ENCODE peak calls at places on chromosomes 13 and 19, in four cellular contexts. Q is keratinocyte, S is SK-N-SH, R is neural progenitor cell. F is an unnamed sample. For H3K4me1, the result is how much of the 10 kb centered on the place peaks cover.

GRCh38 chr19:16260794-16261161 is 63.1 kb downstream of the AP1M1 start:
- DNase-seq in Q (no peak), S (no peak), R (no peak), F (no peak)

GRCh38 chr13:47999973-48000372 is 1.1 kb downstream of the SUCLA2 start:
- DNase-seq in Q (no peak), R (no peak), S (no peak), F (no peak)

GRCh38 chr13:114111577-114111976 is 20.8 kb downstream of the RASA3 start:
- DNase-seq in R (no peak), S (no peak), Q (no peak), F (no peak)

GRCh38 chr13:106349080-106349841 is 186.2 kb downstream of the EFNB2 start:
- DNase-seq in Q (peak), S (peak), R (peak), F (no peak)

GRCh38 chr13:23754506-23754905 is 134.7 kb downstream of the MIPEP start:
- DNase-seq in Q (no peak), S (no peak), R (no peak), F (no peak)

GRCh38 chr19:31351212-31352193 is 2.3 kb upstream of the TSHZ3 start:
- DNase-seq in Q (no peak), S (peak), R (peak), F (no peak)

GRCh38 chr13:63351081-63351480 is 1935.4 kb upstream of the PCDH20 start:
- DNase-seq in S (no peak), R (no peak), Q (no peak), F (no peak)

GRCh38 chr19:43707158-43707712 is 8.6 kb upstream of the IRGC start:
- DNase-seq in S (no peak), R (no peak), Q (no peak), F (no peak)

GRCh38 chr19:4083677-4084546 is 17.2 kb upstream of the ZBTB7A start:
- DNase-seq in Q (no peak), R (no peak), S (no peak), F (no peak)

GRCh38 chr13:113794764-113795173 is 35.7 kb downstream of the TMEM255B start:
- DNase-seq in S (no peak), R (no peak), Q (no peak), F (no peak)

GRCh38 chr19:33245948-33246728 is 20.5 kb upstream of the SLC7A10 start:
- DNase-seq in S (peak), R (no peak), Q (no peak), F (peak)

GRCh38 chr13:92649140-92649813 is 577.3 kb upstream of the GPC6 start:
- DNase-seq in R (no peak), S (no peak), Q (no peak), F (no peak)

GRCh38 chr13:28542804-28543203 is 47.9 kb upstream of the FLT1 start:
- DNase-seq in R (no peak), S (no peak), Q (no peak), F (no peak)

GRCh38 chr13:60974296-60974695 is 441.4 kb downstream of the PCDH20 start:
- DNase-seq in R (peak), S (no peak), Q (no peak), F (no peak)

GRCh38 chr13:109235901-109236300 is 550.5 kb downstream of the IRS2 start:
- DNase-seq in R (no peak), S (no peak), Q (peak), F (no peak)

GRCh38 chr19:10420444-10421239 is at the start of gene PDE4A:
- DNase-seq in R (peak), S (peak), Q (no peak), F (peak)

GRCh38 chr19:10692673-10693264 is 8.5 kb upstream of the QTRT1 start:
- DNase-seq in R (no peak), Q (no peak), S (no peak), F (no peak)

GRCh38 chr13:108525867-108526266 is 103.5 kb upstream of the MYO16 start:
- DNase-seq in S (no peak), R (no peak), Q (no peak), F (no peak)

GRCh38 chr13:20714563-20715339 is 11.3 kb downstream of the IL17D start:
- DNase-seq in Q (no peak), R (no peak), S (no peak), F (no peak)

GRCh38 chr13:75705395-75705794 is 69.3 kb downstream of the LMO7 start:
- DNase-seq in R (no peak), Q (peak), S (no peak), F (no peak)

GRCh38 chr13:99314640-99315176 is 7.5 kb upstream of the GPR183 start:
- DNase-seq in R (no peak), S (no peak), Q (no peak), F (no peak)

GRCh38 chr19:47267350-47267759 is 7.3 kb upstream of the INAFM1 start:
- DNase-seq in Q (no peak), R (no peak), S (no peak), F (no peak)

GRCh38 chr13:99687728-99688397 is 186.6 kb downstream of the TM9SF2 start:
- DNase-seq in R (peak), S (no peak), Q (no peak), F (no peak)

GRCh38 chr13:101397742-101398141 is 18.6 kb downstream of the NALCN start:
- DNase-seq in Q (no peak), S (no peak), R (no peak), F (no peak)

GRCh38 chr13:37486171-37486661 is 112.4 kb downstream of the POSTN start:
- DNase-seq in R (no peak), S (no peak), Q (no peak), F (no peak)

GRCh38 chr13:87884874-87885273 is 213.7 kb downstream of the SLITRK5 start:
- DNase-seq in R (peak), Q (no peak), S (peak), F (no peak)

GRCh38 chr19:55247621-55248099 is 11.2 kb downstream of the PPP6R1 start:
- DNase-seq in S (peak), R (no peak), Q (no peak), F (no peak)

GRCh38 chr13:73335226-73335625 is 276.4 kb downstream of the KLF5 start:
- DNase-seq in R (no peak), Q (peak), S (no peak), F (no peak)

GRCh38 chr19:18905520-18906236 is 9.7 kb upstream of the CERS1 start:
- DNase-seq in S (no peak), R (no peak), Q (no peak), F (no peak)

GRCh38 chr19:50882188-50882587 is 8.9 kb downstream of the KLK2 start:
- DNase-seq in Q (no peak), R (no peak), S (no peak), F (peak)

GRCh38 chr13:94972262-94972661 is 259.9 kb upstream of the SOX21 start:
- DNase-seq in Q (no peak), S (no peak), R (no peak), F (no peak)

GRCh38 chr19:6587093-6587820 is 3.7 kb downstream of the CD70 start:
- DNase-seq in S (no peak), R (peak), Q (no peak), F (peak)

GRCh38 chr19:8638078-8638619 is 7.7 kb downstream of the NFILZ start:
- DNase-seq in Q (no peak), R (no peak), S (no peak), F (no peak)

GRCh38 chr13:114121496-114122466 is 10.6 kb downstream of the RASA3 start:
- DNase-seq in S (peak), Q (no peak), R (peak), F (no peak)

GRCh38 chr19:11243798-11244169 is 4.4 kb downstream of the ANGPTL8 start:
- DNase-seq in R (no peak), S (no peak), Q (no peak), F (no peak)

GRCh38 chr19:29878973-29879654 is 62.9 kb upstream of the URI1 start:
- DNase-seq in Q (no peak), R (peak), S (peak), F (peak)

GRCh38 chr19:29876414-29876813 is 64.6 kb downstream of the CCNE1 start:
- DNase-seq in R (no peak), S (no peak), Q (no peak), F (peak)

GRCh38 chr19:29873801-29874575 is 62.2 kb downstream of the CCNE1 start:
- DNase-seq in S (peak), R (no peak), Q (no peak), F (peak)

GRCh38 chr19:29873024-29873800 is 61.4 kb downstream of the CCNE1 start:
- DNase-seq in Q (no peak), R (peak), S (peak), F (peak)

DNA sequence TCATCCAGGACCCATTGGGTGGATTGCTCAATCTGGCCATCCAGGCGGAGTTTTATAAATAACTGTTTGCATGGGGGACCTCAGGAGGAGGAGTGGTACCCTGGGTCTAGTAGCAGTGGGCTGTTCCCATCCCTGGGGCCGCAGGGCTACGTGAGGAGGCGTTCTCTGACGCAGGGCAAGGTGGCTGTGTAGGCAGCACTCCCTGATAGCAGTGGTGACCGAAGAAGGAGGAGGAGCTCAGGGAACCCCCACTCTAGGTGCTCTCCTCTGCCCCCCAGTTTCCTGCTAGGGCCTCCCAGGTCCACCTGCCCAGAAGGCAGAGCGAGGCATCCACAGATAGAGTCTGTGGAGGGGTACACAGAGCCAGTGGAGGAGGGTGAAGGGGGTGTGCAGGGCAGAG is 64.1 kb downstream of the CCNE1 start:
- DNase-seq in Q (no peak), R (no peak), S (no peak), F (no peak)
- H2AFZ ChIP-seq in Q (no peak), R (no peak), S (no peak), F (no peak)

GRCh38 chr19:38653028-38653571 is 5.7 kb downstream of the ACTN4 start:
- DNase-seq in S (no peak), Q (no peak), R (no peak), F (no peak)

GRCh38 chr19:38648789-38649304 is 1.4 kb downstream of the ACTN4 start:
- DNase-seq in R (peak), Q (no peak), S (no peak), F (no peak)

GRCh38 chr19:38650180-38650775 is 2.8 kb downstream of the ACTN4 start:
- DNase-seq in Q (no peak), R (no peak), S (no peak), F (no peak)

GRCh38 chr19:38649305-38650179 is 2.1 kb downstream of the ACTN4 start:
- DNase-seq in R (no peak), Q (no peak), S (no peak), F (no peak)

GRCh38 chr19:38650911-38651584 is 3.6 kb downstream of the ACTN4 start:
- DNase-seq in Q (no peak), R (no peak), S (no peak), F (no peak)
- H3K4me1 ChIP-seq in Q (half or more), R (under half), S (under half), F (half or more)

GRCh38 chr13:83048419-83048818 is 833.9 kb downstream of the SLITRK1 start:
- DNase-seq in R (no peak), S (no peak), Q (no peak), F (no peak)
- H2AFZ ChIP-seq in R (no peak), S (no peak), Q (no peak), F (no peak)

GRCh38 chr19:958967-959685 is 25.0 kb upstream of the WDR18 start:
- DNase-seq in Q (no peak), S (no peak), R (no peak), F (no peak)
- H3K4me1 ChIP-seq in Q (under half), S (under half), R (under half), F (under half)

GRCh38 chr19:29858621-29859020 is 46.8 kb downstream of the CCNE1 start:
- DNase-seq in S (no peak), Q (no peak), R (no peak), F (peak)

GRCh38 chr19:29855087-29855486 is 43.3 kb downstream of the CCNE1 start:
- DNase-seq in S (no peak), Q (no peak), R (no peak), F (peak)

GRCh38 chr19:29855771-29856510 is 44.1 kb downstream of the CCNE1 start:
- DNase-seq in Q (no peak), S (no peak), R (no peak), F (peak)

GRCh38 chr19:29860492-29860891 is 48.7 kb downstream of the CCNE1 start:
- DNase-seq in S (no peak), R (peak), Q (no peak), F (peak)

DNA sequence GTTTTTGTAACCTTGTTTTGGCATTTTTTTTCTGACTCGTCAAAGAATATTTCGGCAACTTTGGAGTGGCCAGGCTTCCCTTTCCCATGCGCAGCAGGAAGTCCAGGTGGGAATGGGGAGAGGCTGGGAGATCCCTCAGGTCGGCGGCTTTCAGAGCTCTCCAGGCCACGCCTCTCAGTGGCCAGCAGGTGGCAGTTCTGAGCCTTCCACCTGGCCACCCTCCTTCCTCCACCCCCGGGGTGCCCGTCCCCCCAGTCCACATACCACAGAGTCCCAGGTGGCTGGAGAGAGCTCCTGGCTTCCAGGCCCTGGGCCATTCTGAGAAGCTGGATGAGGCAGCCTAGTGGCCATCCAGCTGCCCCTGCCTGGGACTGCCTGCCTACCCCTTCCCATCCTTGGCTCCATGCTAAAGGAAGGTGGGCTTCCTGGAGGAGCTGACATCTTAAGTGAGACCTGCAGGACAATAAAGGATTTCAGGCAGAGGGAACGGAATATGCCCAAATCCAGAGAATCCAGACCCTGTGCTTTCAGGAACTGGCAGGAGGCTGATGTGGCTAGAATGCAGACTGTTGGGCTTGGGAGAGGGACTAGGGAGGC is 46.3 kb downstream of the CCNE1 start:
- DNase-seq in S (peak), R (peak), Q (no peak), F (peak)
- H2AFZ ChIP-seq in S (no peak), R (no peak), Q (no peak), F (no peak)

GRCh38 chr19:13761423-13761822 is 2.9 kb upstream of the MRI1 start:
- DNase-seq in Q (no peak), R (no peak), S (no peak), F (no peak)
- H3K4me1 ChIP-seq in Q (under half), R (under half), S (under half), F (under half)

GRCh38 chr13:33543089-33543459 is 257.5 kb upstream of the STARD13 start:
- DNase-seq in Q (no peak), S (no peak), R (no peak), F (no peak)
- H2AFZ ChIP-seq in Q (peak), S (peak), R (peak), F (no peak)

GRCh38 chr19:2083174-2083854 is 12.8 kb downstream of the MOB3A start:
- DNase-seq in S (peak), Q (no peak), R (no peak), F (peak)
- H3K4me1 ChIP-seq in S (under half), Q (half or more), R (under half), F (half or more)